ENCODE peak calls at places on chromosomes 7 and 10, in five cellular contexts. T, E, B, P and N are unnamed samples. For H3K27me3, the result is how much of the 10 kb centered on the place peaks cover.

GRCh38 chr7:48522692-48523091 is 351.4 kb downstream of the ABCA13 start:
- DNase-seq in T (no peak), E (no peak), B (no peak), P (no peak), N (no peak)

GRCh38 chr7:126040114-126041045 is 1110.8 kb upstream of the POT1 start:
- DNase-seq in T (no peak), E (no peak), B (no peak), P (no peak), N (no peak)

GRCh38 chr10:110356628-110357245 is 52.0 kb upstream of the SMNDC1 start:
- DNase-seq in T (peak), E (peak), B (no peak), P (peak), N (peak)

GRCh38 chr7:43431020-43431595 is 151.8 kb upstream of the STK17A start:
- DNase-seq in T (no peak), E (peak), B (no peak), P (no peak), N (no peak)

GRCh38 chr10:110754375-110755120 is 110.4 kb downstream of the RBM20 start:
- DNase-seq in T (no peak), E (no peak), B (no peak), P (no peak), N (no peak)

GRCh38 chr7:137791947-137792346 is 54.8 kb downstream of the DGKI start:
- DNase-seq in T (no peak), E (no peak), B (no peak), P (no peak), N (no peak)

GRCh38 chr7:5495581-5496375 is 72.1 kb upstream of the TNRC18 start:
- DNase-seq in T (no peak), E (no peak), B (peak), P (peak), N (peak)

GRCh38 chr10:124093076-124093773 is at the start of gene CHST15:
- DNase-seq in T (peak), E (no peak), B (peak), P (peak), N (peak)

GRCh38 chr7:97307521-97308108 is 190.1 kb downstream of the SDHAF3 start:
- DNase-seq in T (no peak), E (peak), B (no peak), P (no peak), N (no peak)

GRCh38 chr10:72622271-72622670 is 3.6 kb downstream of the MICU1 start:
- DNase-seq in T (no peak), E (no peak), B (no peak), P (no peak), N (no peak)

GRCh38 chr7:155306677-155307470 is 9.2 kb downstream of the INSIG1 start:
- DNase-seq in T (no peak), E (no peak), B (no peak), P (no peak), N (no peak)

GRCh38 chr10:13690281-13690825 is 103.6 kb downstream of the PRPF18 start:
- DNase-seq in T (no peak), E (no peak), B (no peak), P (peak), N (no peak)

GRCh38 chr10:5659702-5660528 is 6.5 kb downstream of the ASB13 start:
- DNase-seq in T (peak), E (peak), B (peak), P (no peak), N (no peak)

GRCh38 chr10:21315321-21316220 is 209.9 kb downstream of the SKIDA1 start:
- DNase-seq in T (peak), E (peak), B (peak), P (peak), N (no peak)

GRCh38 chr10:105950410-105950809 is 1214.1 kb downstream of the SORCS1 start:
- DNase-seq in T (no peak), E (peak), B (peak), P (peak), N (no peak)

GRCh38 chr7:29194594-29195417 is at the start of gene CHN2:
- DNase-seq in T (peak), E (no peak), B (peak), P (peak), N (peak)

GRCh38 chr10:125064681-125065492 is 95.5 kb downstream of the CTBP2 start:
- DNase-seq in T (peak), E (peak), B (no peak), P (peak), N (no peak)

GRCh38 chr10:124322191-124322980 is 96.3 kb downstream of the OAT start:
- DNase-seq in T (no peak), E (no peak), B (no peak), P (no peak), N (no peak)

GRCh38 chr10:306654-307185 is 171.5 kb downstream of the ZMYND11 start:
- DNase-seq in T (no peak), E (no peak), B (no peak), P (no peak), N (peak)

GRCh38 chr7:29426587-29426986 is 137.0 kb upstream of the PRR15 start:
- DNase-seq in T (no peak), E (no peak), B (no peak), P (no peak), N (no peak)

GRCh38 chr7:128954830-128955797 is 17.4 kb downstream of the IRF5 start:
- DNase-seq in T (no peak), E (peak), B (no peak), P (no peak), N (peak)

GRCh38 chr10:28679941-28680752 is 2.8 kb downstream of the BAMBI start:
- DNase-seq in T (no peak), E (no peak), B (peak), P (peak), N (no peak)
- H3K27me3 ChIP-seq in T (under half), E (under half), B (under half), P (under half), N (under half)

GRCh38 chr7:64665980-64666674 is at the start of gene ZNF107:
- DNase-seq in T (peak), E (peak), B (peak), P (peak), N (peak)
- TF ChIP-seq POLR2A in T (no peak), E (peak), B (no peak), P (peak), N (peak)

GRCh38 chr7:142806021-142806353 is 35.2 kb downstream of the PRSS2 start:
- DNase-seq in T (no peak), E (no peak), B (no peak), P (no peak), N (no peak)
- H3K27ac ChIP-seq in T (no peak), E (no peak), B (no peak), P (no peak), N (peak)

GRCh38 chr10:117096559-117097201 is 41.4 kb downstream of the VAX1 start:
- DNase-seq in T (no peak), E (no peak), B (no peak), P (no peak), N (no peak)
- H3K27me3 ChIP-seq in T (under half), E (under half), B (under half), P (under half), N (under half)

GRCh38 chr10:6726924-6727323 is 146.8 kb upstream of the PRKCQ start:
- DNase-seq in T (no peak), E (no peak), B (no peak), P (no peak), N (no peak)

GRCh38 chr10:6721480-6721879 is 141.4 kb upstream of the PRKCQ start:
- DNase-seq in T (no peak), E (peak), B (no peak), P (no peak), N (peak)

GRCh38 chr10:6722616-6723004 is 142.5 kb upstream of the PRKCQ start:
- DNase-seq in T (no peak), E (peak), B (no peak), P (no peak), N (no peak)

GRCh38 chr10:6716521-6716920 is 136.4 kb upstream of the PRKCQ start:
- DNase-seq in T (no peak), E (peak), B (no peak), P (no peak), N (no peak)

GRCh38 chr10:6721964-6722615 is 142.0 kb upstream of the PRKCQ start:
- DNase-seq in T (no peak), E (peak), B (no peak), P (peak), N (no peak)
- TF ChIP-seq POLR2A in T (no peak), E (no peak), B (no peak), P (no peak), N (no peak)

GRCh38 chr10:33229252-33229943 is 105.1 kb downstream of the NRP1 start:
- DNase-seq in T (no peak), E (no peak), B (no peak), P (no peak), N (no peak)
- H3K27ac ChIP-seq in T (no peak), E (no peak), B (no peak), P (no peak), N (no peak)